ENCODE peak calls at places on chromosomes 1 and 21, in four cellular contexts. One of them, this sample, is unnamed. For H3K4me1, the result is how much of the 10 kb centered on the place peaks cover.

GRCh38 chr1:10620776-10621175 is 146.0 kb downstream of the PEX14 start:
- DNase-seq in IMR-90: no peak
- DNase-seq in adrenal gland: no peak
- DNase-seq in GM23338: no peak
- DNase-seq in this sample: peak

GRCh38 chr1:1204998-1205768 is 1.2 kb downstream of the TNFRSF18 start:
- DNase-seq in IMR-90: no peak
- DNase-seq in adrenal gland: no peak
- DNase-seq in GM23338: no peak
- DNase-seq in this sample: no peak

GRCh38 chr1:2248127-2248826 is 20.2 kb downstream of the SKI start:
- DNase-seq in IMR-90: no peak
- DNase-seq in adrenal gland: no peak
- DNase-seq in GM23338: peak
- DNase-seq in this sample: peak

GRCh38 chr1:37650173-37650572 is 15.5 kb upstream of the RSPO1 start:
- DNase-seq in IMR-90: no peak
- DNase-seq in adrenal gland: no peak
- DNase-seq in GM23338: no peak
- DNase-seq in this sample: no peak

GRCh38 chr1:62288669-62289068 is 30.6 kb downstream of the KANK4 start:
- DNase-seq in IMR-90: no peak
- DNase-seq in adrenal gland: no peak
- DNase-seq in GM23338: no peak
- DNase-seq in this sample: no peak

GRCh38 chr1:104905322-104905721 is 1155.6 kb downstream of the AMY1C start:
- DNase-seq in IMR-90: no peak
- DNase-seq in adrenal gland: no peak
- DNase-seq in GM23338: no peak
- DNase-seq in this sample: no peak

GRCh38 chr1:111707906-111708305 is 31.3 kb downstream of the INKA2 start:
- DNase-seq in IMR-90: peak
- DNase-seq in adrenal gland: no peak
- DNase-seq in GM23338: no peak
- DNase-seq in this sample: no peak

GRCh38 chr1:3984586-3984985 is 84.5 kb upstream of the C1orf174 start:
- DNase-seq in IMR-90: no peak
- DNase-seq in adrenal gland: no peak
- DNase-seq in GM23338: no peak
- DNase-seq in this sample: no peak

GRCh38 chr1:38746966-38747600 is 112.5 kb downstream of the RRAGC start:
- DNase-seq in IMR-90: no peak
- DNase-seq in adrenal gland: no peak
- DNase-seq in GM23338: peak
- DNase-seq in this sample: no peak

GRCh38 chr1:233656032-233656620 is 42.2 kb downstream of the KCNK1 start:
- DNase-seq in IMR-90: no peak
- DNase-seq in adrenal gland: no peak
- DNase-seq in GM23338: no peak
- DNase-seq in this sample: no peak

GRCh38 chr1:111366256-111366655 is 61.3 kb downstream of the OVGP1 start:
- DNase-seq in IMR-90: peak
- DNase-seq in adrenal gland: no peak
- DNase-seq in GM23338: no peak
- DNase-seq in this sample: no peak

GRCh38 chr21:14923468-14923867 is 141.3 kb downstream of the NRIP1 start:
- DNase-seq in IMR-90: peak
- DNase-seq in adrenal gland: no peak
- DNase-seq in GM23338: no peak
- DNase-seq in this sample: no peak

GRCh38 chr1:240173836-240174235 is 82.2 kb downstream of the FMN2 start:
- DNase-seq in IMR-90: peak
- DNase-seq in adrenal gland: no peak
- DNase-seq in GM23338: no peak
- DNase-seq in this sample: no peak

GRCh38 chr1:151960780-151961513 is 32.7 kb downstream of the S100A10 start:
- DNase-seq in IMR-90: no peak
- DNase-seq in adrenal gland: no peak
- DNase-seq in GM23338: no peak
- DNase-seq in this sample: no peak

GRCh38 chr1:82485591-82486369 is 685.0 kb downstream of the ADGRL2 start:
- DNase-seq in IMR-90: no peak
- DNase-seq in adrenal gland: peak
- DNase-seq in GM23338: peak
- DNase-seq in this sample: no peak

GRCh38 chr1:45177452-45177851 is 29.0 kb downstream of the ZSWIM5 start:
- DNase-seq in IMR-90: peak
- DNase-seq in adrenal gland: no peak
- DNase-seq in GM23338: no peak
- DNase-seq in this sample: no peak

GRCh38 chr21:7951854-7952519 is 2569.4 kb upstream of the TPTE start:
- DNase-seq in IMR-90: no peak
- DNase-seq in adrenal gland: no peak
- DNase-seq in GM23338: no peak
- DNase-seq in this sample: no peak

GRCh38 chr1:2279210-2279639 is 51.1 kb downstream of the SKI start:
- DNase-seq in IMR-90: peak
- DNase-seq in adrenal gland: peak
- DNase-seq in GM23338: peak
- DNase-seq in this sample: peak

GRCh38 chr1:174262747-174263241 is 103.5 kb downstream of the RABGAP1L start:
- DNase-seq in IMR-90: peak
- DNase-seq in adrenal gland: no peak
- DNase-seq in GM23338: peak
- DNase-seq in this sample: no peak

GRCh38 chr1:3155056-3155805 is 86.2 kb downstream of the PRDM16 start:
- DNase-seq in IMR-90: no peak
- DNase-seq in adrenal gland: no peak
- DNase-seq in GM23338: no peak
- DNase-seq in this sample: no peak

GRCh38 chr1:178530037-178530402 is 17.1 kb downstream of the TEX35 start:
- DNase-seq in IMR-90: peak
- DNase-seq in adrenal gland: no peak
- DNase-seq in GM23338: no peak
- DNase-seq in this sample: no peak

GRCh38 chr1:157113631-157114030 is 14.0 kb upstream of the ETV3L start:
- DNase-seq in IMR-90: no peak
- DNase-seq in adrenal gland: no peak
- DNase-seq in GM23338: peak
- DNase-seq in this sample: peak

GRCh38 chr1:7299994-7300393 is 471.1 kb upstream of the VAMP3 start:
- DNase-seq in IMR-90: peak
- DNase-seq in adrenal gland: no peak
- DNase-seq in GM23338: no peak
- DNase-seq in this sample: no peak

GRCh38 chr1:27044613-27045091 is 32.0 kb upstream of the TENT5B start:
- DNase-seq in IMR-90: peak
- DNase-seq in adrenal gland: peak
- DNase-seq in GM23338: peak
- DNase-seq in this sample: peak

GRCh38 chr1:190578015-190578414 is 100.4 kb upstream of the BRINP3 start:
- DNase-seq in IMR-90: no peak
- DNase-seq in adrenal gland: no peak
- DNase-seq in GM23338: no peak
- DNase-seq in this sample: no peak

GRCh38 chr1:206831605-206832004 is 33.8 kb upstream of the IL20 start:
- DNase-seq in IMR-90: no peak
- DNase-seq in adrenal gland: no peak
- DNase-seq in GM23338: no peak
- DNase-seq in this sample: no peak

GRCh38 chr1:224182057-224182865 is 779 bp upstream of the DEGS1 start:
- DNase-seq in IMR-90: no peak
- DNase-seq in adrenal gland: no peak
- DNase-seq in GM23338: no peak
- DNase-seq in this sample: no peak

GRCh38 chr1:84434756-84435142 is 36.5 kb downstream of the DNASE2B start:
- DNase-seq in IMR-90: peak
- DNase-seq in adrenal gland: no peak
- DNase-seq in GM23338: no peak
- DNase-seq in this sample: no peak

GRCh38 chr1:84434081-84434755 is 35.9 kb downstream of the DNASE2B start:
- DNase-seq in IMR-90: no peak
- DNase-seq in adrenal gland: no peak
- DNase-seq in GM23338: no peak
- DNase-seq in this sample: no peak

GRCh38 chr1:84435159-84435558 is 36.9 kb downstream of the DNASE2B start:
- DNase-seq in IMR-90: no peak
- DNase-seq in adrenal gland: no peak
- DNase-seq in GM23338: no peak
- DNase-seq in this sample: no peak

GRCh38 chr1:84430519-84430918 is 32.2 kb downstream of the DNASE2B start:
- DNase-seq in IMR-90: no peak
- DNase-seq in adrenal gland: no peak
- DNase-seq in GM23338: no peak
- DNase-seq in this sample: no peak

GRCh38 chr1:84433253-84434080 is 35.2 kb downstream of the DNASE2B start:
- DNase-seq in IMR-90: peak
- DNase-seq in adrenal gland: peak
- DNase-seq in GM23338: peak
- DNase-seq in this sample: no peak
- H3K27ac ChIP-seq in IMR-90: no peak
- H3K27ac ChIP-seq in adrenal gland: peak
- H3K27ac ChIP-seq in GM23338: no peak
- H3K27ac ChIP-seq in this sample: no peak

GRCh38 chr1:209646558-209646957 is 5.7 kb downstream of the LAMB3 start:
- DNase-seq in IMR-90: peak
- DNase-seq in adrenal gland: no peak
- DNase-seq in GM23338: peak
- DNase-seq in this sample: no peak

GRCh38 chr1:209647212-209647611 is 5.0 kb downstream of the LAMB3 start:
- DNase-seq in IMR-90: no peak
- DNase-seq in adrenal gland: peak
- DNase-seq in GM23338: no peak
- DNase-seq in this sample: no peak

GRCh38 chr1:209643295-209644020 is 8.8 kb downstream of the LAMB3 start:
- DNase-seq in IMR-90: no peak
- DNase-seq in adrenal gland: peak
- DNase-seq in GM23338: no peak
- DNase-seq in this sample: no peak

GRCh38 chr1:209648366-209648765 is 3.9 kb downstream of the LAMB3 start:
- DNase-seq in IMR-90: no peak
- DNase-seq in adrenal gland: no peak
- DNase-seq in GM23338: no peak
- DNase-seq in this sample: no peak

GRCh38 chr1:209645574-209646452 is 6.4 kb downstream of the LAMB3 start:
- DNase-seq in IMR-90: no peak
- DNase-seq in adrenal gland: no peak
- DNase-seq in GM23338: no peak
- DNase-seq in this sample: no peak
- H3K4me3 ChIP-seq in IMR-90: no peak
- H3K4me3 ChIP-seq in adrenal gland: no peak
- H3K4me3 ChIP-seq in GM23338: no peak
- H3K4me3 ChIP-seq in this sample: no peak

DNA sequence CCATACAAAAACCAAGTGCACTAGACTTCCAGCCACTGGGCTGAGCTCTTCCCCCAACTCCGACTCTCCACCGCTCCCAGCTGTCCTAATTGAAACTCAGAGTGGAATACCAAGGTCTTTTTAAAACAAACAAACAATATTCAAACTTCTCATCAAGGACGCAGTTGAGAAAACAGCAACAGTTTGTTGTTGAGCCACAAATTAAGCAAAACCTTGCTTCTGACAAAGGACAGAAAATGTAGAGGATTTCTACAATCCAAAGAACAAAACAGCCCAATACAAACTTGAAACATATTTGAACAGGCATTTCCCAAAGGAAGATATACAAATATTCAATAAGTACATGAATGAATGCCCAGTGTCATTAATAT is 28.4 kb downstream of the RSPH1 start:
- DNase-seq in IMR-90: no peak
- DNase-seq in adrenal gland: no peak
- DNase-seq in GM23338: no peak
- DNase-seq in this sample: no peak
- H3K4me1 ChIP-seq in IMR-90: under half
- H3K4me1 ChIP-seq in adrenal gland: under half
- H3K4me1 ChIP-seq in GM23338: under half
- H3K4me1 ChIP-seq in this sample: under half

GRCh38 chr1:248045209-248045608 is 1.4 kb upstream of the OR2L3 start:
- DNase-seq in IMR-90: no peak
- DNase-seq in adrenal gland: no peak
- DNase-seq in GM23338: no peak
- DNase-seq in this sample: no peak

GRCh38 chr1:248047008-248047407 is 372 bp downstream of the OR2L3 start:
- DNase-seq in IMR-90: no peak
- DNase-seq in adrenal gland: no peak
- DNase-seq in GM23338: no peak
- DNase-seq in this sample: no peak

GRCh38 chr1:248046536-248046935 is at the start of gene OR2L3:
- DNase-seq in IMR-90: no peak
- DNase-seq in adrenal gland: no peak
- DNase-seq in GM23338: no peak
- DNase-seq in this sample: no peak
- H3K27ac ChIP-seq in IMR-90: no peak
- H3K27ac ChIP-seq in adrenal gland: no peak
- H3K27ac ChIP-seq in GM23338: no peak
- H3K27ac ChIP-seq in this sample: no peak